ENCODE peak calls at places on chromosomes 4 and X, in four cellular contexts. Q is dorsolateral prefrontal cortex, P is OCI-LY7, S is HCT116. X is an unnamed sample.

GRCh38 chrX:21479695-21480280 is 105.6 kb downstream of the CNKSR2 start:
- DNase-seq in Q (no peak), P (peak), S (no peak), X (no peak)

GRCh38 chrX:4909245-4909830 is 1195.9 kb upstream of the PRKX start:
- DNase-seq in Q (no peak), P (no peak), S (no peak), X (no peak)

GRCh38 chr4:180462116-180462515 is 1781.1 kb upstream of the TENM3 start:
- DNase-seq in Q (no peak), P (no peak), S (no peak), X (no peak)

GRCh38 chrX:18938710-18939109 is 45.2 kb downstream of the PHKA2 start:
- DNase-seq in Q (no peak), P (no peak), S (no peak), X (no peak)

GRCh38 chr4:145423017-145423708 is 58.5 kb upstream of the SMAD1 start:
- DNase-seq in Q (no peak), P (no peak), S (no peak), X (no peak)

GRCh38 chr4:73822389-73822788 is 14.1 kb upstream of the CXCL6 start:
- DNase-seq in Q (no peak), P (no peak), S (peak), X (no peak)

GRCh38 chrX:53831662-53832635 is 145.4 kb upstream of the HUWE1 start:
- DNase-seq in Q (no peak), P (peak), S (peak), X (peak)

GRCh38 chr4:159012381-159012780 is 90.5 kb upstream of the RAPGEF2 start:
- DNase-seq in Q (no peak), P (no peak), S (no peak), X (no peak)

GRCh38 chr4:25890653-25891485 is 23.2 kb upstream of the SMIM20 start:
- DNase-seq in Q (no peak), P (no peak), S (no peak), X (no peak)

GRCh38 chr4:103075435-103075893 is 1.1 kb downstream of the SLC9B2 start:
- DNase-seq in Q (no peak), P (no peak), S (peak), X (no peak)

GRCh38 chr4:161555689-161556660 is 607.8 kb downstream of the FSTL5 start:
- DNase-seq in Q (no peak), P (no peak), S (no peak), X (no peak)

GRCh38 chr4:6111354-6111930 is 88.9 kb downstream of the JAKMIP1 start:
- DNase-seq in Q (no peak), P (no peak), S (no peak), X (no peak)

GRCh38 chr4:73904491-73904890 is 35.3 kb downstream of the CXCL1 start:
- DNase-seq in Q (no peak), P (no peak), S (no peak), X (no peak)

GRCh38 chrX:78213331-78213730 is 73.9 kb upstream of the TAF9B start:
- DNase-seq in Q (no peak), P (no peak), S (no peak), X (no peak)

GRCh38 chr4:160129439-160129838 is 1026.6 kb downstream of the RAPGEF2 start:
- DNase-seq in Q (no peak), P (no peak), S (peak), X (no peak)

GRCh38 chr4:53914313-53915016 is 149.9 kb downstream of the CHIC2 start:
- DNase-seq in Q (no peak), P (no peak), S (no peak), X (no peak)

GRCh38 chr4:81470456-81471327 is 1.0 kb downstream of the RASGEF1B start:
- DNase-seq in Q (peak), P (peak), S (no peak), X (peak)

GRCh38 chrX:110397904-110398303 is 39.3 kb downstream of the RTL9 start:
- DNase-seq in Q (no peak), P (no peak), S (no peak), X (no peak)

GRCh38 chr4:164252286-164252685 is 501.6 kb upstream of the SMIM31 start:
- DNase-seq in Q (peak), P (no peak), S (no peak), X (no peak)

GRCh38 chr4:10078481-10079233 is 37.9 kb downstream of the WDR1 start:
- DNase-seq in Q (peak), P (no peak), S (no peak), X (no peak)

GRCh38 chrX:121356139-121356849 is 308.9 kb downstream of the GLUD2 start:
- DNase-seq in Q (no peak), P (no peak), S (no peak), X (no peak)

GRCh38 chr4:95572304-95572991 is 23.7 kb upstream of the UNC5C start:
- DNase-seq in Q (no peak), P (no peak), S (no peak), X (peak)

GRCh38 chrX:151393514-151393913 is 3.5 kb upstream of the VMA21 start:
- DNase-seq in Q (no peak), P (peak), S (no peak), X (no peak)

GRCh38 chr4:10018818-10019438 is 2.4 kb downstream of the SLC2A9 start:
- DNase-seq in Q (peak), P (peak), S (peak), X (peak)

GRCh38 chrX:37746268-37746931 is 33.5 kb upstream of the CYBB start:
- DNase-seq in Q (no peak), P (no peak), S (no peak), X (no peak)

GRCh38 chr4:20418865-20419451 is 167.3 kb downstream of the SLIT2 start:
- DNase-seq in Q (no peak), P (peak), S (peak), X (no peak)

GRCh38 chr4:55157559-55158277 is 32.3 kb upstream of the KDR start:
- DNase-seq in Q (no peak), P (no peak), S (no peak), X (no peak)

GRCh38 chr4:61299316-61299715 is 99.2 kb downstream of the ADGRL3 start:
- DNase-seq in Q (no peak), P (no peak), S (no peak), X (no peak)

GRCh38 chrX:22300130-22300529 is 27.4 kb downstream of the CBLL2 start:
- DNase-seq in Q (no peak), P (no peak), S (peak), X (no peak)

GRCh38 chr4:182370491-182370890 is 127.3 kb downstream of the TENM3 start:
- DNase-seq in Q (no peak), P (no peak), S (no peak), X (no peak)

GRCh38 chr4:99677161-99677560 is 19.5 kb upstream of the C4orf54 start:
- DNase-seq in Q (no peak), P (no peak), S (no peak), X (no peak)

GRCh38 chr4:103011378-103012025 is 8.0 kb downstream of the SLC9B1 start:
- DNase-seq in Q (no peak), P (no peak), S (no peak), X (no peak)

GRCh38 chrX:23883737-23884354 is 23.9 kb downstream of the APOO start:
- DNase-seq in Q (no peak), P (no peak), S (peak), X (no peak)

GRCh38 chr4:114041117-114041475 is 61.6 kb upstream of the ARSJ start:
- DNase-seq in Q (no peak), P (no peak), S (no peak), X (no peak)

GRCh38 chrX:130497531-130497930 is 95.7 kb downstream of the RBMX2 start:
- DNase-seq in Q (no peak), P (no peak), S (no peak), X (no peak)

GRCh38 chrX:136496768-136497555 is 430 bp upstream of the HTATSF1 start:
- DNase-seq in Q (peak), P (peak), S (peak), X (peak)
- TF ChIP-seq CTCF in Q (no peak), P (no peak), S (no peak), X (no peak)

DNA sequence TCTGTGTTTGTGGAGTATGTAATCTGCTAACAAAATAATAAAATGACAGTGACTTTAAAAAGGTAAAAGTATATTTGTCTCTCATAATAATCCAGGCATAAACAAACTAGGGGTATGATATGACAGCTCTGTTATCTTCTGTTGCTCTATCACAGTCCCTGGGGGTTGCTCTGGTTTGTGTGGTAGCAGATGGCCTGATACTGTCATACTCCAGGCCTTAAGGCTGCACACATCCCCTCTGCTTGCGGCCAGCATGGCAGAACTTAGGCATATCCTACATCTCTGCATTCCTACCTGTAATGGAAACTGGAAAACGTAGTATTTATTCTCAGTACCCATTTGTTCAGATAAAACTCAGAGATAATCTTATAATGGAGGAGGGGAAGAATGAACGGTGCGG is 117.9 kb upstream of the HAND2 start:
- DNase-seq in Q (no peak), P (no peak), S (no peak), X (no peak)
- H3K4me3 ChIP-seq in Q (no peak), P (no peak), S (no peak), X (no peak)

GRCh38 chr4:87391783-87392054 is 731 bp upstream of the HSD17B11 start:
- DNase-seq in Q (no peak), P (no peak), S (no peak), X (no peak)
- H3K27ac ChIP-seq in Q (peak), P (no peak), S (peak), X (peak)

GRCh38 chrX:118627084-118627758 is 100.2 kb upstream of the IL13RA1 start:
- DNase-seq in Q (no peak), P (peak), S (no peak), X (no peak)
- TF ChIP-seq CTCF in Q (peak), P (peak), S (peak), X (no peak)

GRCh38 chr4:168884251-168885124 is 125.6 kb downstream of the CBR4 start:
- DNase-seq in Q (no peak), P (no peak), S (no peak), X (no peak)

GRCh38 chr4:168887809-168888208 is 122.2 kb downstream of the CBR4 start:
- DNase-seq in Q (no peak), P (no peak), S (no peak), X (no peak)

GRCh38 chr4:168885416-168885815 is 124.6 kb downstream of the CBR4 start:
- DNase-seq in Q (no peak), P (no peak), S (no peak), X (no peak)

GRCh38 chr4:168888715-168889215 is 121.3 kb downstream of the CBR4 start:
- DNase-seq in Q (no peak), P (no peak), S (no peak), X (no peak)

DNA sequence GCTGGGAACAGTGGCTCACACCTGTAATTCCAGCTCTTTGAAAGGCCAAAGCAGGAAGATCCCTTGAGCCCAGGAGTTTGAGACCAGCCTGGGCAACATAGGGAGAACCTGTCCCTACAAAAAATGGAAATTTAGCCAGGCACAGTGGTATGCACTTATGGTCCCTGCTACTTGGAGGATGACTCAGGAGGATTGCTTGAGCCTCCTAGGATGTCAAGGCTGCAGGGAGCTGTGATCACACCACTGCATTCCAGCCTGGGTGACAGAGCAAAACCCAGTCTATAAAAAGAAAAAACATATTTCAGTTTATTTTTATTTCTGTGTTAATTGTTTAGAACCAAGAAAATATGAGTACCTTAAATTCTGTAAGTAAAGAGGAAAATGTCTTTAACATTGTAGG is 123.7 kb downstream of the CBR4 start:
- DNase-seq in Q (no peak), P (no peak), S (peak), X (no peak)
- H3K4me3 ChIP-seq in Q (no peak), P (no peak), S (no peak), X (no peak)

GRCh38 chr4:31655328-31655727 is 935.2 kb downstream of the PCDH7 start:
- DNase-seq in Q (no peak), P (no peak), S (no peak), X (no peak)

GRCh38 chr4:31662951-31663350 is 942.8 kb downstream of the PCDH7 start:
- DNase-seq in Q (no peak), P (no peak), S (no peak), X (no peak)

GRCh38 chr4:31660916-31661315 is 940.7 kb downstream of the PCDH7 start:
- DNase-seq in Q (no peak), P (no peak), S (no peak), X (no peak)

DNA sequence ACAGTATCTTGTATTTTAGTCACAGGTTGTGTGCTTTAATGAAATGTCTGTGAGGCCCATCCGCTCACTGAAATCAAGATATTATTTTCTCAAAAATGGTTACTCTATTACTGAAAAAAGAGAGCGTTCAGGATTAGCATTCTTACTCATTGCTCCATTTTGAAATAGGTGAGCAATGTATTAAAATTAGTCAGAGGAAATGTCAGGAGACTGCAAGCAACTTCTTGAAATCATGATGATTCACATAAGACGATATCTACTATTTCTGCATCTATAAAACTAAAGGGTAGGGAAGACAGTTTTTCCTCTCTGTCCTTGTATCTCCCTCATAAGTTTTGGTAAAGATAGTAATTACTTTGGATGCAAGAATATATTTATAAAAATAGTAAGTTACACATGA is 937.7 kb downstream of the PCDH7 start:
- DNase-seq in Q (no peak), P (no peak), S (no peak), X (no peak)
- H3K27ac ChIP-seq in Q (no peak), P (no peak), S (no peak), X (no peak)

GRCh38 chr4:101118641-101119040 is 228.7 kb downstream of the PPP3CA start:
- DNase-seq in Q (no peak), P (no peak), S (no peak), X (no peak)

GRCh38 chr4:101115841-101116240 is 231.5 kb downstream of the PPP3CA start:
- DNase-seq in Q (no peak), P (no peak), S (no peak), X (no peak)

GRCh38 chr4:101119141-101119540 is 228.2 kb downstream of the PPP3CA start:
- DNase-seq in Q (no peak), P (no peak), S (no peak), X (no peak)

GRCh38 chr4:101114936-101115372 is 232.4 kb downstream of the PPP3CA start:
- DNase-seq in Q (no peak), P (no peak), S (peak), X (no peak)
- TF ChIP-seq CTCF in Q (no peak), P (no peak), S (no peak), X (no peak)

GRCh38 chr4:148022975-148023374 is 291.1 kb downstream of the ARHGAP10 start:
- DNase-seq in Q (no peak), P (no peak), S (no peak), X (no peak)
- H3K4me3 ChIP-seq in Q (no peak), P (no peak), S (no peak), X (no peak)